ENCODE peak calls at places on chromosomes 6 and 20, in four cellular contexts. Z is HEK293T, G is HepG2, K is K562. E is an unnamed sample.

GRCh38 chr6:32868257-32868788 is 14.3 kb downstream of the PSMB9 start:
- DNase-seq in Z (peak), G (peak), K (peak), E (peak)

GRCh38 chr20:60108397-60108796 is 150.2 kb downstream of the CDH26 start:
- DNase-seq in Z (no peak), G (no peak), K (no peak), E (no peak)

GRCh38 chr6:140979642-140980091 is 1153.1 kb upstream of the GJE1 start:
- DNase-seq in Z (no peak), G (no peak), K (no peak), E (no peak)

GRCh38 chr6:98203170-98203806 is 631.1 kb upstream of the POU3F2 start:
- DNase-seq in Z (no peak), G (no peak), K (no peak), E (no peak)

GRCh38 chr6:88045521-88046136 is 2.0 kb upstream of the SPACA1 start:
- DNase-seq in Z (no peak), G (no peak), K (no peak), E (no peak)

GRCh38 chr20:25036331-25036936 is 21.5 kb downstream of the ACSS1 start:
- DNase-seq in Z (no peak), G (no peak), K (no peak), E (no peak)

GRCh38 chr6:156824142-156824541 is 47.0 kb downstream of the ARID1B start:
- DNase-seq in Z (no peak), G (no peak), K (no peak), E (no peak)

GRCh38 chr20:46253391-46253790 is 54.9 kb downstream of the CDH22 start:
- DNase-seq in Z (peak), G (peak), K (no peak), E (peak)

GRCh38 chr20:50824137-50824536 is 29.3 kb downstream of the BCAS4 start:
- DNase-seq in Z (no peak), G (no peak), K (no peak), E (no peak)

GRCh38 chr6:26534681-26535465 is 3.3 kb upstream of the HMGN4 start:
- DNase-seq in Z (no peak), G (peak), K (no peak), E (no peak)

GRCh38 chr20:22833851-22834250 is 201.3 kb upstream of the SSTR4 start:
- DNase-seq in Z (no peak), G (no peak), K (peak), E (no peak)

GRCh38 chr6:50925981-50926380 is 107.3 kb downstream of the TFAP2B start:
- DNase-seq in Z (no peak), G (no peak), K (no peak), E (no peak)

GRCh38 chr20:58839474-58839874 is 11.2 kb downstream of the GNAS-AS1 start:
- DNase-seq in Z (peak), G (peak), K (peak), E (peak)

GRCh38 chr6:28606424-28607391 is 81.0 kb downstream of the GPX5 start:
- DNase-seq in Z (peak), G (peak), K (peak), E (peak)

GRCh38 chr6:107121964-107122495 is 6.7 kb upstream of the BEND3 start:
- DNase-seq in Z (no peak), G (no peak), K (no peak), E (no peak)

GRCh38 chr6:82842721-82843120 is 222.9 kb downstream of the UBE3D start:
- DNase-seq in Z (no peak), G (no peak), K (no peak), E (no peak)

GRCh38 chr6:43989556-43990248 is 137.6 kb downstream of the MRPL14 start:
- DNase-seq in Z (no peak), G (no peak), K (no peak), E (no peak)

GRCh38 chr6:34795836-34796425 is 4.0 kb downstream of the BLTP3A start:
- DNase-seq in Z (no peak), G (peak), K (no peak), E (no peak)

GRCh38 chr6:12343122-12343439 is 52.9 kb downstream of the EDN1 start:
- DNase-seq in Z (no peak), G (no peak), K (no peak), E (no peak)

GRCh38 chr6:113936093-113936934 is 34.6 kb downstream of the HDAC2 start:
- DNase-seq in Z (peak), G (peak), K (peak), E (no peak)

GRCh38 chr20:63934271-63935068 is 21.7 kb downstream of the UCKL1 start:
- DNase-seq in Z (peak), G (no peak), K (peak), E (peak)

GRCh38 chr6:125444234-125444949 is 142.6 kb upstream of the HDDC2 start:
- DNase-seq in Z (no peak), G (no peak), K (no peak), E (no peak)

GRCh38 chr6:135411339-135411738 is 86.2 kb downstream of the AHI1 start:
- DNase-seq in Z (no peak), G (peak), K (peak), E (no peak)

GRCh38 chr6:46921059-46921458 is 679 bp downstream of the ADGRF5 start:
- DNase-seq in Z (no peak), G (no peak), K (no peak), E (no peak)

GRCh38 chr20:41643504-41643938 is 25.3 kb upstream of the CHD6 start:
- DNase-seq in Z (no peak), G (peak), K (peak), E (no peak)

GRCh38 chr20:5621305-5621704 is 128.9 kb upstream of the SHLD1 start:
- DNase-seq in Z (no peak), G (no peak), K (no peak), E (no peak)

GRCh38 chr6:83466328-83466727 is 35.5 kb upstream of the ME1 start:
- DNase-seq in Z (no peak), G (no peak), K (no peak), E (no peak)

DNA sequence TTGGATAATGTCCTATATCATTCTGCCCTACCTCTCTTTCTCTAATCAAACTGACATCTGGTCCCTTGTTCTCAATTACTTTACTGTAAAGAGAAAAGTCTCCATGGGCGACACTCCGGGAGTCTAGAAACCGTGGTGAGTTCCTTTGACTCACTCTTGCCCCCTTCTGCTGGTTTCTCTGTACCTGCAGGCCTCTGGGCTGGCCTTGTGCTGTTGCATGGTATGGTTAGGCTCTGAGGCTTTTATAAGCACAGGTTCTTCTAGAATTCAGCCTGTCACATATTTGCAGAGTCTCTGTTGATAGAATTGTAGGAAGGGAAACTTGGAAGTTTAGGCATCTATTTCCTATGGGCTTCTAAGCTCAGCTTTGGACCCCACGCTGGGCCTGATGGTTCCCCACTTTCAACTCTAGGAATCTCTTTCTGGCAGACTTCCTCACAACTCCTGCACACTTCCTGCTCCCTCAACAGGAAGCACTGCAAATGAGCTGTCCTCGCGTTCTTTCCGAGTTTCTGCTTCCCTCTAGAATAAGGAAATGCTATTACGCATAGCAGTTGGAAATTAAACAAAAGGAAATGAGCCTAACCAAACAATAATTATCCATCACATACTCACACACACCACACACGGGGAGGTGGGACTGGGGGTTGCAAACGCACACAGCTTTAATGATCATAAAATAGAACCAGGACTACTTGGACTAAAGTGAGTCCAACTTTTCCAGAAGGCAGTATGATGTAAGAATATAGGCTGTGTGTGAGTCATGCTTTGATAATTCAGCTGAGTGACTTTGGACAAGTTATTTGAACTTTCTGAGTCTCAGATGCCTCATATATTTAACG is 683.3 kb downstream of the QKI start:
- DNase-seq in Z (no peak), G (no peak), K (no peak), E (peak)
- TF ChIP-seq ELF4 in Z (no peak), G (no peak), K (no peak), E (no peak)

GRCh38 chr6:169428532-169428931 is 174.9 kb upstream of the THBS2 start:
- DNase-seq in Z (no peak), G (no peak), K (no peak), E (no peak)
- TF ChIP-seq ELF4 in Z (no peak), G (no peak), K (no peak), E (no peak)

GRCh38 chr20:10789386-10789785 is 115.6 kb upstream of the JAG1 start:
- DNase-seq in Z (no peak), G (no peak), K (no peak), E (no peak)

GRCh38 chr20:10793741-10794140 is 119.9 kb upstream of the JAG1 start:
- DNase-seq in Z (no peak), G (no peak), K (no peak), E (peak)

GRCh38 chr20:10794765-10795164 is 121.0 kb upstream of the JAG1 start:
- DNase-seq in Z (no peak), G (no peak), K (no peak), E (no peak)

GRCh38 chr20:10790013-10790412 is 116.2 kb upstream of the JAG1 start:
- DNase-seq in Z (no peak), G (peak), K (no peak), E (no peak)

DNA sequence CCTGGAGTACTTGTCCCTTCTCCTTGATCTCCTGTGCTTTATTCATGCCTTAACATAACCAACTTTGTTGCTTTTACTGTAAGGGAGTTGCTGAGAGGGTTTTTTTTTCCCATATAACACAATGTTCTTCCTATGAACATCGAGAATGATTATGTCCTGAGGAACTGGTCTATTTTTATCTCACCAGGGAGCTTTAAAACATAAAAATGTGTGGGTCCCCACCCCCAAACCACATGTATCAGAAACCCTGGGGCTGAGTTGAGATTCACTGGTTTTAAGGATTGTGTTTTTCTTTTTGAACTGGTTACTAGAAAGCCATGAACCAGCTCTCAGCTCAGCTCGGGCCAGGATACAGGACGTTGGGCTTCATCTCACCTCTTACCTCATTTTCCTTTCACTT is 118.5 kb upstream of the JAG1 start:
- DNase-seq in Z (no peak), G (no peak), K (no peak), E (no peak)
- TF ChIP-seq ELF4 in Z (no peak), G (no peak), K (no peak), E (no peak)

DNA sequence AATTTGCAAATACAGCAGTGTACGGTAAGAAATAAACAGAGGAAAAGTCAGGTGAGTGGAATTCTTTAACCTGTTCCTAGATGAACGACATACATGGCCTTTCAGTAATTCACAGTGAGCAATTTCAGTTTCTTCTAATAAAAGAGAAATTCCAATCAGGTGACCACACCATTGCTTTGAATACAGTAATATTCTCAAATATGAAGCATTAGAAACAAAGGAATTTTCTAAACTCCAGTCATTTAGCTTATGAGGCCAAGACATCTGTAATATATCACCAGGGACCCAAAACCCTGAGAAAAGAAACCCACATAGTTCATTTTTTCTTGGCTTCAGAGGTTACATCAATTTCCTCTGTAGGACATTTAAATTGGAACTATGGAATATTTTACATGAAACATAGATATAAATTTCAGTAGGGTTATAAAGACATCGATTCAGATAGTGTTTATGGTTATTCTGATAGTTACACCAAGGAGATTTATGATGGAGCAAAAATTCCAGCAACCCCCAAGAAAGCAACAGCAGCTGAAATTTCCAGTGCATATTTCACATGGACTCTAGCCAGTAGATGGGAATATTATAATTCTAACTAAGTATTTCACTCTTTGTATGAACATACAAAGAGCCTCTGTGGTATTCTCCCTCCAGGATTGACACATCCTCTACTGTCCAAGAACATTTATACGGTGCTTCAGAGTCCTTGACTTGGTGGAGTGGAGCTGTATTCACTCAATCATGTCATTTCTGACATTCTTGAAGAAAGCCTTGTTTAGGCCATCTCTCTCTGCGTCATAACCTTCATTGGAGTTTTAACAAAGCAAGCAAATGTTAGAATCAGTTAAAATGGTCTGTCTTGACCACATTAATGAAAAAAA is 82.9 kb downstream of the ADGRG6 start:
- DNase-seq in Z (no peak), G (no peak), K (no peak), E (no peak)
- TF ChIP-seq ELF4 in Z (no peak), G (no peak), K (no peak), E (no peak)

DNA sequence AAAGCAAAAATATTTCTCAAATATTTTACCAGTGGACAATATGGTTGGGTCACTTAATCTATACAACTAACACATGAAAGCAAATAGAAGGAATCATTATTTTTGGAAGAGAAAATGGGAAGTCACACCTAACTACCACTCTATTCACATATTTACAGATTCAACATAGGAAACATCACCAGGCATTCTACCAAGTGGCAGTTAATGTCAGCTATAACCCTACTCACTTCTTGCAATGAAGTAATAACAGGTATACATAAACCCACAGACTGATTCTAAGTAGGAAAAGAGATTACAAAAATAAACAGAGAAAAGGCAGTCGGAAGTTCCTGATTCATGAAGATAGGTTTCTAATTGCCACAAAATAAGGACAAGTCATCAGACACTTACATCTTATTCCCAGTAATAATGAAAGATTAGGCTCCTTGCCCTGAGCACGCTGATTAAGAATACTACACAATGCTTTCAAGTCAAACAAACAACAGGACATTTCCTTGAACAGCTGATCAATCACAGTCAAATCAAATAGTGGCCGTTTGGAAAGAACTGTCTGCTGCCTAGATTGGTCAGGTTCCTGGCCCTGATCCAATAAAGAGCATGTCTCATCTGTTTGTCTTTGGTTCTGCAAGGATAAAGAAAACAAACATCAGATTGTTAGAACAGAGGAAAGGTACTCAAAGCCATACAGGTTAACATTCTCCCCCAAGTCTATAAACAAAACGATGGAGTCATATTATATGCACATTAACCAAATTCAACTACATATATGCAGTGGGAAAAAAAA is 79.2 kb upstream of the PLN start:
- DNase-seq in Z (no peak), G (peak), K (no peak), E (no peak)
- TF ChIP-seq ELF4 in Z (no peak), G (no peak), K (no peak), E (no peak)